ENCODE peak calls at places on chromosomes 7 and 10, in seven cellular contexts. W is HEK293T; S is A673; H is M059J; D is iris pigment epithelial cell; B is HL-60; J is stimulated activated CD8-positive, alpha-beta memory T cell treated with anti-CD3 and anti-CD28 coated beads, Interleukin-15, amount 100 ng/mL, for 24 hours. P is an unnamed sample.

GRCh38 chr10:107740962-107741690 is 576.6 kb upstream of the SORCS1 start:
- DNase-seq in W (no peak), S (no peak), H (peak; percentile 43), D (peak; percentile 1), B (no peak), J (no peak), P (no peak)

GRCh38 chr7:107975394-107976013 is 27.5 kb downstream of the LAMB1 start:
- DNase-seq in W (no peak), S (no peak), H (no peak), D (no peak), B (no peak), J (no peak), P (no peak)

GRCh38 chr7:28510022-28510367 is 97.7 kb downstream of the CREB5 start:
- DNase-seq in W (no peak), S (no peak), H (no peak), D (no peak), B (no peak), J (no peak), P (no peak)

GRCh38 chr10:71080381-71081228 is 131.8 kb upstream of the UNC5B start:
- DNase-seq in W (no peak), S (no peak), H (no peak), D (no peak), B (no peak), J (no peak), P (peak; percentile 34)

GRCh38 chr10:35268791-35269257 is 67.5 kb upstream of the CCNY start:
- DNase-seq in W (no peak), S (peak; percentile 96), H (peak; percentile 21), D (no peak), B (no peak), J (no peak), P (peak; percentile 18)

GRCh38 chr10:85060944-85061343 is 732.6 kb downstream of the CCSER2 start:
- DNase-seq in W (no peak), S (no peak), H (no peak), D (no peak), B (no peak), J (no peak), P (no peak)

GRCh38 chr10:93268021-93268420 is 194.3 kb downstream of the CYP26A1 start:
- DNase-seq in W (no peak), S (no peak), H (no peak), D (no peak), B (no peak), J (no peak), P (no peak)

GRCh38 chr7:101747758-101748345 is 69.6 kb upstream of the CUX1 start:
- DNase-seq in W (no peak), S (no peak), H (no peak), D (no peak), B (no peak), J (no peak), P (peak; percentile 57)

GRCh38 chr7:27112960-27113949 is 10.8 kb upstream of the HOXA2 start:
- DNase-seq in W (peak; percentile 59), S (no peak), H (peak; percentile 92), D (no peak), B (no peak), J (no peak), P (peak; percentile 86)

GRCh38 chr10:71621263-71621751 is 98.3 kb downstream of the C10orf105 start:
- DNase-seq in W (no peak), S (no peak), H (peak; percentile 15), D (peak; percentile 10), B (peak; percentile 34), J (no peak), P (no peak)

GRCh38 chr10:125656523-125656922 is 26.4 kb downstream of the TEX36 start:
- DNase-seq in W (no peak), S (no peak), H (no peak), D (no peak), B (no peak), J (no peak), P (no peak)

GRCh38 chr10:129031233-129032150 is 435.5 kb upstream of the MGMT start:
- DNase-seq in W (peak; percentile 83), S (peak; percentile 91), H (peak; percentile 18), D (peak; percentile 13), B (peak; percentile 26), J (no peak), P (peak; percentile 52)

GRCh38 chr7:87424075-87424474 is 51.4 kb downstream of the ABCB4 start:
- DNase-seq in W (no peak), S (no peak), H (no peak), D (no peak), B (no peak), J (no peak), P (no peak)